ENCODE peak calls at places on chromosomes 13 and 19, in nine cellular contexts. One of them, this sample, is unnamed.

GRCh38 chr13:90201198-90201597 is 1146.3 kb upstream of the MIR17HG start:
- DNase-seq in heart left ventricle: no peak
- DNase-seq in tibial nerve: no peak
- DNase-seq in body of pancreas: no peak
- DNase-seq in stomach: no peak
- DNase-seq in adrenal gland: no peak
- DNase-seq in lower leg skin: no peak
- DNase-seq in IMR-90: no peak
- DNase-seq in erythroblast: no peak
- DNase-seq in this sample: no peak

GRCh38 chr19:15937771-15938170 is 3.4 kb upstream of the CYP4F11 start:
- DNase-seq in heart left ventricle: no peak
- DNase-seq in tibial nerve: no peak
- DNase-seq in body of pancreas: no peak
- DNase-seq in stomach: no peak
- DNase-seq in adrenal gland: no peak
- DNase-seq in lower leg skin: no peak
- DNase-seq in IMR-90: no peak
- DNase-seq in erythroblast: no peak
- DNase-seq in this sample: no peak

GRCh38 chr19:6216236-6216995 is 63.4 kb downstream of the MLLT1 start:
- DNase-seq in heart left ventricle: no peak
- DNase-seq in tibial nerve: no peak
- DNase-seq in body of pancreas: no peak
- DNase-seq in stomach: no peak
- DNase-seq in adrenal gland: no peak
- DNase-seq in lower leg skin: no peak
- DNase-seq in IMR-90: no peak
- DNase-seq in erythroblast: no peak
- DNase-seq in this sample: no peak

GRCh38 chr13:51346397-51346796 is 6.9 kb downstream of the SERPINE3 start:
- DNase-seq in heart left ventricle: no peak
- DNase-seq in tibial nerve: no peak
- DNase-seq in body of pancreas: no peak
- DNase-seq in stomach: no peak
- DNase-seq in adrenal gland: no peak
- DNase-seq in lower leg skin: no peak
- DNase-seq in IMR-90: no peak
- DNase-seq in erythroblast: no peak
- DNase-seq in this sample: no peak

GRCh38 chr13:62643799-62644484 is 1228.3 kb upstream of the PCDH20 start:
- DNase-seq in heart left ventricle: no peak
- DNase-seq in tibial nerve: no peak
- DNase-seq in body of pancreas: no peak
- DNase-seq in stomach: no peak
- DNase-seq in adrenal gland: no peak
- DNase-seq in lower leg skin: no peak
- DNase-seq in IMR-90: no peak
- DNase-seq in erythroblast: no peak
- DNase-seq in this sample: no peak

GRCh38 chr19:28612275-28612769 is 600.6 kb downstream of the UQCRFS1 start:
- DNase-seq in heart left ventricle: no peak
- DNase-seq in tibial nerve: no peak
- DNase-seq in body of pancreas: no peak
- DNase-seq in stomach: no peak
- DNase-seq in adrenal gland: no peak
- DNase-seq in lower leg skin: no peak
- DNase-seq in IMR-90: no peak
- DNase-seq in erythroblast: no peak
- DNase-seq in this sample: no peak

GRCh38 chr13:20418953-20419352 is 106.7 kb downstream of the CRYL1 start:
- DNase-seq in heart left ventricle: no peak
- DNase-seq in tibial nerve: no peak
- DNase-seq in body of pancreas: no peak
- DNase-seq in stomach: no peak
- DNase-seq in adrenal gland: peak; percentile 13
- DNase-seq in lower leg skin: peak; percentile 43
- DNase-seq in IMR-90: no peak
- DNase-seq in erythroblast: no peak
- DNase-seq in this sample: no peak

GRCh38 chr19:43607238-43608205 is 4.4 kb upstream of the SRRM5 start:
- DNase-seq in heart left ventricle: no peak
- DNase-seq in tibial nerve: no peak
- DNase-seq in body of pancreas: no peak
- DNase-seq in stomach: no peak
- DNase-seq in adrenal gland: no peak
- DNase-seq in lower leg skin: no peak
- DNase-seq in IMR-90: no peak
- DNase-seq in erythroblast: no peak
- DNase-seq in this sample: no peak

GRCh38 chr13:113083402-113084061 is 22.1 kb upstream of the F7 start:
- DNase-seq in heart left ventricle: peak; percentile 64
- DNase-seq in tibial nerve: peak; percentile 30
- DNase-seq in body of pancreas: no peak
- DNase-seq in stomach: no peak
- DNase-seq in adrenal gland: peak; percentile 90
- DNase-seq in lower leg skin: no peak
- DNase-seq in IMR-90: peak; percentile 12
- DNase-seq in erythroblast: no peak
- DNase-seq in this sample: no peak

GRCh38 chr19:30722236-30722635 is 350.1 kb downstream of the ZNF536 start:
- DNase-seq in heart left ventricle: no peak
- DNase-seq in tibial nerve: no peak
- DNase-seq in body of pancreas: no peak
- DNase-seq in stomach: no peak
- DNase-seq in adrenal gland: no peak
- DNase-seq in lower leg skin: peak; percentile 81
- DNase-seq in IMR-90: no peak
- DNase-seq in erythroblast: no peak
- DNase-seq in this sample: no peak

GRCh38 chr13:114077938-114078335 is 54.5 kb downstream of the RASA3 start:
- DNase-seq in heart left ventricle: no peak
- DNase-seq in tibial nerve: peak; percentile 9
- DNase-seq in body of pancreas: peak; percentile 7
- DNase-seq in stomach: no peak
- DNase-seq in adrenal gland: peak; percentile 84
- DNase-seq in lower leg skin: peak; percentile 68
- DNase-seq in IMR-90: peak; percentile 40
- DNase-seq in erythroblast: no peak
- DNase-seq in this sample: peak; percentile 26

GRCh38 chr19:35561436-35561835 is 2.0 kb downstream of the ATP4A start:
- DNase-seq in heart left ventricle: no peak
- DNase-seq in tibial nerve: no peak
- DNase-seq in body of pancreas: no peak
- DNase-seq in stomach: no peak
- DNase-seq in adrenal gland: no peak
- DNase-seq in lower leg skin: no peak
- DNase-seq in IMR-90: no peak
- DNase-seq in erythroblast: no peak
- DNase-seq in this sample: no peak

GRCh38 chr13:105410602-105411001 is 1124.9 kb downstream of the EFNB2 start:
- DNase-seq in heart left ventricle: peak; percentile 35
- DNase-seq in tibial nerve: peak; percentile 46
- DNase-seq in body of pancreas: peak; percentile 76
- DNase-seq in stomach: peak; percentile 67
- DNase-seq in adrenal gland: peak; percentile 67
- DNase-seq in lower leg skin: peak; percentile 85
- DNase-seq in IMR-90: peak; percentile 12
- DNase-seq in erythroblast: peak; percentile 46
- DNase-seq in this sample: no peak

GRCh38 chr13:66462187-66462586 is 767.9 kb downstream of the PCDH9 start:
- DNase-seq in heart left ventricle: no peak
- DNase-seq in tibial nerve: no peak
- DNase-seq in body of pancreas: no peak
- DNase-seq in stomach: no peak
- DNase-seq in adrenal gland: no peak
- DNase-seq in lower leg skin: no peak
- DNase-seq in IMR-90: no peak
- DNase-seq in erythroblast: no peak
- DNase-seq in this sample: no peak

GRCh38 chr13:53060840-53061485 is 32.4 kb downstream of the OLFM4 start:
- DNase-seq in heart left ventricle: no peak
- DNase-seq in tibial nerve: no peak
- DNase-seq in body of pancreas: no peak
- DNase-seq in stomach: no peak
- DNase-seq in adrenal gland: no peak
- DNase-seq in lower leg skin: no peak
- DNase-seq in IMR-90: no peak
- DNase-seq in erythroblast: no peak
- DNase-seq in this sample: no peak

GRCh38 chr13:20401586-20401957 is 124.1 kb downstream of the CRYL1 start:
- DNase-seq in heart left ventricle: no peak
- DNase-seq in tibial nerve: no peak
- DNase-seq in body of pancreas: no peak
- DNase-seq in stomach: peak; percentile 10
- DNase-seq in adrenal gland: peak; percentile 25
- DNase-seq in lower leg skin: peak; percentile 76
- DNase-seq in IMR-90: no peak
- DNase-seq in erythroblast: no peak
- DNase-seq in this sample: no peak

GRCh38 chr13:23799945-23800344 is 89.3 kb downstream of the MIPEP start:
- DNase-seq in heart left ventricle: no peak
- DNase-seq in tibial nerve: no peak
- DNase-seq in body of pancreas: no peak
- DNase-seq in stomach: no peak
- DNase-seq in adrenal gland: no peak
- DNase-seq in lower leg skin: no peak
- DNase-seq in IMR-90: peak; percentile 38
- DNase-seq in erythroblast: no peak
- DNase-seq in this sample: no peak

GRCh38 chr13:23928985-23929384 is 31.7 kb upstream of the C1QTNF9B start:
- DNase-seq in heart left ventricle: no peak
- DNase-seq in tibial nerve: no peak
- DNase-seq in body of pancreas: no peak
- DNase-seq in stomach: no peak
- DNase-seq in adrenal gland: no peak
- DNase-seq in lower leg skin: no peak
- DNase-seq in IMR-90: peak; percentile 90
- DNase-seq in erythroblast: no peak
- DNase-seq in this sample: no peak

DNA sequence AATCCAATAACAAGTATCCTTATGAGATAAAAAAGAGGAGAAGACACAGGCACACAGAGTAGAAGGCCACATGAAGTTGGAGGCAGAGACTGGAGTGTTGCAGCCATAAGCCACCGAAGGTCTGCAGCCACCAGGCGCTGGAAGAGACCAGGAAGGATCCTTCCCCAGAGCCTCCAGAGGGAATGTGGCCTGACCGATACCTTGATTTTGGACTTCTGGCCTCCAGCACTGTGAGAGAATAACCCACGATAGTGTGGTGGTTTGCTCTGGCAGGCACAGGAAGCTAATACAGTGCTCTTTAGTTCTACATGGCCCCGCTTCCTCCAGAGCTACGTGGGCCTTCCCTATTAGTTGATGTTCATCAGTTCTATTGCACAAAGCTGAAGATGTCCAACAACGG is 15.3 kb upstream of the SULT2A1 start:
- DNase-seq in heart left ventricle: no peak
- DNase-seq in tibial nerve: no peak
- DNase-seq in body of pancreas: no peak
- DNase-seq in stomach: no peak
- DNase-seq in adrenal gland: peak; percentile 13
- DNase-seq in lower leg skin: peak; percentile 29
- DNase-seq in IMR-90: no peak
- DNase-seq in erythroblast: no peak
- DNase-seq in this sample: no peak
- TF ChIP-seq POLR2A in heart left ventricle: no peak
- TF ChIP-seq POLR2A in tibial nerve: no peak
- TF ChIP-seq POLR2A in body of pancreas: no peak
- TF ChIP-seq POLR2A in stomach: no peak
- TF ChIP-seq POLR2A in adrenal gland: no peak
- TF ChIP-seq POLR2A in lower leg skin: no peak
- TF ChIP-seq POLR2A in IMR-90: no peak
- TF ChIP-seq POLR2A in erythroblast: no peak
- TF ChIP-seq POLR2A in this sample: no peak

GRCh38 chr19:41351339-41352245 is 2.1 kb downstream of the TGFB1 start:
- DNase-seq in heart left ventricle: peak; percentile 80
- DNase-seq in tibial nerve: no peak
- DNase-seq in body of pancreas: no peak
- DNase-seq in stomach: peak; percentile 59
- DNase-seq in adrenal gland: peak; percentile 78
- DNase-seq in lower leg skin: peak; percentile 94
- DNase-seq in IMR-90: peak; percentile 42
- DNase-seq in erythroblast: peak; percentile 73
- DNase-seq in this sample: peak; percentile 67
- TF ChIP-seq POLR2A in heart left ventricle: no peak
- TF ChIP-seq POLR2A in tibial nerve: no peak
- TF ChIP-seq POLR2A in body of pancreas: no peak
- TF ChIP-seq POLR2A in stomach: no peak
- TF ChIP-seq POLR2A in adrenal gland: peak; percentile 12
- TF ChIP-seq POLR2A in lower leg skin: no peak
- TF ChIP-seq POLR2A in IMR-90: peak; percentile 74
- TF ChIP-seq POLR2A in erythroblast: peak; percentile 50
- TF ChIP-seq POLR2A in this sample: no peak

DNA sequence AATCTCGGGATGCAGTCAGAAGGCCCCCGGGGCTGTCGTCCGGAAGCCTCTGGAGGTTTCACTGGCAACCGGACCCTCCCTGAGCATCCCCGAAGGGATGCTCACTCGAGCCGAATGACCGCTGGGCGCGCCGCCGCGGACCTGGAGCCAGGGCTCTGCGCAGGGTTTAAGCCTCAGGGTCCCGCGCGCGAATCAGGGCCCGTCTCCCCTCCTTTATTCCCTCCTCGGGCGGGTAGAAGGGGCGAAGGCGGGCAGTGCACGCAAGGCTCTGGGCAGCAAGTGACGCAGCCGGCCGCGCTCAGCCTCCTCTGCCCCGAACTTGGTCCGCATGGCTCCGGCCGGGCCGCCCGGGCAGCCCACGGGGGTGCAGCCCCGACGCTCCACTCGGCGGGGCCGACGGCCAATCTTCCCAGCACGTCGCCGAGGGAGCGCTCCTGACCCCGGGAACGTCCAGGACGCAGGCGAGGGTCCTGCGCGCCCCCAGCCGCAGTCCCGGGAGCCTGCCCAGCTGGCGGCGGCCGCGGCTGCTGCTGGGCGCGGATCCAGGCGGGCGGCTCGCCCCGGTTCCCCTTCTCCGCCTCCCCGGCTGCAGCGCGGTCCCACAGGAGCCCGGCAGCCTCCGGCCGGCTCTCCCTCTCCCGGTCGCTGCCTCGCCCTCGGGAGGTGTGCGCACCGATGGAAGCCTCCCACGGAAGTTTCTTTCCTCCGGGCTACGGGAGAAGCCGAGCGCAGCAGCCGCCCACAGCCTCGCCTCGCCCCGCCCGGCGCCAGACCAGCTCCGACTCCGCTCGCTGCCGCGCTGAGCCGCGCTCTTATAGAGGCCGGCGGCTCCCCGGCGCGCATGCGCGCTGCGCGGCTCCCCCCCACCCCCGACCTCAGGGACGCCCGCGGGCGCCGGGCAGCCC is at the start of gene SHISA2:
- DNase-seq in heart left ventricle: peak; percentile 27
- DNase-seq in tibial nerve: no peak
- DNase-seq in body of pancreas: peak; percentile 15
- DNase-seq in stomach: peak; percentile 45
- DNase-seq in adrenal gland: no peak
- DNase-seq in lower leg skin: no peak
- DNase-seq in IMR-90: peak; percentile 31
- DNase-seq in erythroblast: no peak
- DNase-seq in this sample: no peak
- TF ChIP-seq POLR2A in heart left ventricle: peak; percentile 48
- TF ChIP-seq POLR2A in tibial nerve: no peak
- TF ChIP-seq POLR2A in body of pancreas: peak; percentile 62
- TF ChIP-seq POLR2A in stomach: no peak
- TF ChIP-seq POLR2A in adrenal gland: peak; percentile 49
- TF ChIP-seq POLR2A in lower leg skin: no peak
- TF ChIP-seq POLR2A in IMR-90: no peak
- TF ChIP-seq POLR2A in erythroblast: no peak
- TF ChIP-seq POLR2A in this sample: no peak

GRCh38 chr19:7535035-7535992 is at the start of gene PNPLA6:
- DNase-seq in heart left ventricle: peak; percentile 96
- DNase-seq in tibial nerve: peak; percentile 90
- DNase-seq in body of pancreas: peak; percentile 97
- DNase-seq in stomach: peak; percentile 97
- DNase-seq in adrenal gland: peak; percentile 98
- DNase-seq in lower leg skin: peak; percentile 99
- DNase-seq in IMR-90: peak; percentile 92
- DNase-seq in erythroblast: peak; percentile 97
- DNase-seq in this sample: peak; percentile 98
- TF ChIP-seq POLR2A in heart left ventricle: peak; percentile 68
- TF ChIP-seq POLR2A in tibial nerve: peak; percentile 57
- TF ChIP-seq POLR2A in body of pancreas: peak; percentile 89
- TF ChIP-seq POLR2A in stomach: no peak
- TF ChIP-seq POLR2A in adrenal gland: peak; percentile 89
- TF ChIP-seq POLR2A in lower leg skin: no peak
- TF ChIP-seq POLR2A in IMR-90: no peak
- TF ChIP-seq POLR2A in erythroblast: peak; percentile 20
- TF ChIP-seq POLR2A in this sample: peak; percentile 72

This sample was measured in Peyer's patch.